ENCODE peak calls at places on chromosomes 3 and 15, in eight cellular contexts. V is activated naive CD4-positive, alpha-beta T cell treated with anti-CD3 and anti-CD28 coated beads, Interleukin-2, amount 10 ng/mL, durations not matched to agents 7 days and 5 days; G is MM.1S; F is ovary; B is stimulated activated CD8-positive, alpha-beta memory T cell treated with anti-CD3 and anti-CD28 coated beads, Interleukin-4, amount 100 ng/mL, for 1 hour; P is GM12892; R is RWPE1; M is frontal cortex. X is an unnamed sample.

GRCh38 chr3:148873928-148874326 is 8.8 kb downstream of the CPA3 start:
- DNase-seq in P (no peak), V (no peak), F (no peak), B (no peak), G (no peak), M (no peak), R (no peak), X (no peak)

GRCh38 chr3:154137036-154137435 is 15.8 kb downstream of the ARHGEF26 start:
- DNase-seq in V (no peak), F (no peak), G (no peak), B (no peak), P (no peak), M (no peak), R (no peak), X (no peak)

GRCh38 chr3:82474711-82475110 is 713.3 kb upstream of the GBE1 start:
- DNase-seq in F (no peak), P (no peak), R (peak; percentile 27), V (no peak), M (no peak), B (no peak), G (no peak), X (no peak)

GRCh38 chr15:95021816-95022215 is 790.5 kb downstream of the MCTP2 start:
- DNase-seq in B (no peak), M (no peak), V (no peak), F (no peak), R (no peak), P (no peak), G (no peak), X (no peak)

GRCh38 chr3:195140410-195140809 is 130.5 kb downstream of the XXYLT1 start:
- DNase-seq in R (no peak), G (no peak), V (no peak), B (no peak), M (no peak), P (no peak), F (no peak), X (no peak)

GRCh38 chr3:14289590-14290453 is 111.2 kb downstream of the LSM3 start:
- DNase-seq in V (no peak), F (no peak), P (no peak), R (no peak), G (no peak), M (peak; percentile 38), B (no peak), X (no peak)

GRCh38 chr15:31852933-31853332 is 177.4 kb upstream of the CHRNA7 start:
- DNase-seq in M (no peak), R (no peak), G (no peak), P (no peak), F (no peak), V (no peak), B (no peak), X (no peak)

GRCh38 chr3:33331414-33331813 is 54.2 kb downstream of the FBXL2 start:
- DNase-seq in G (no peak), B (no peak), M (no peak), V (no peak), R (no peak), F (no peak), P (no peak), X (no peak)

GRCh38 chr3:126350502-126351085 is 6.6 kb downstream of the KLF15 start:
- DNase-seq in F (peak; percentile 30), R (no peak), B (no peak), G (peak; percentile 1), M (no peak), V (no peak), P (no peak), X (peak; percentile 2)

GRCh38 chr3:123522666-123523412 is 62.0 kb downstream of the HACD2 start:
- DNase-seq in G (peak; percentile 21), P (no peak), V (no peak), M (no peak), B (no peak), R (no peak), F (no peak), X (no peak)

GRCh38 chr15:60423540-60423939 is 25.8 kb upstream of the ANXA2 start:
- DNase-seq in G (peak; percentile 93), V (peak; percentile 25), M (no peak), R (peak; percentile 69), F (no peak), B (no peak), P (no peak), X (no peak)

GRCh38 chr3:23637339-23637738 is 168.4 kb upstream of the UBE2E1 start:
- DNase-seq in G (no peak), B (no peak), F (no peak), R (no peak), P (no peak), M (no peak), V (no peak), X (no peak)

GRCh38 chr3:152176241-152176640 is 92.5 kb upstream of the MBNL1 start:
- DNase-seq in P (no peak), R (no peak), B (no peak), V (no peak), F (no peak), M (no peak), G (no peak), X (no peak)

GRCh38 chr3:41198526-41198925 is 779 bp upstream of the CTNNB1 start:
- DNase-seq in M (no peak), B (no peak), R (no peak), V (no peak), P (no peak), G (peak; percentile 23), F (peak; percentile 63), X (no peak)

GRCh38 chr3:44924102-44925084 is 50.0 kb downstream of the TGM4 start:
- DNase-seq in G (no peak), M (no peak), F (no peak), P (no peak), V (no peak), B (no peak), R (no peak), X (no peak)

GRCh38 chr3:9500108-9501050 is 53.2 kb downstream of the LHFPL4 start:
- DNase-seq in F (peak; percentile 68), B (peak; percentile 31), P (peak; percentile 79), G (peak; percentile 58), M (peak; percentile 61), V (peak; percentile 82), R (peak; percentile 35), X (peak; percentile 96)

GRCh38 chr3:89025185-89025584 is 82.2 kb upstream of the EPHA3 start:
- DNase-seq in P (no peak), G (no peak), M (no peak), V (no peak), B (no peak), R (peak; percentile 3), F (no peak), X (no peak)

GRCh38 chr3:123419156-123419849 is 29.6 kb downstream of the ADCY5 start:
- DNase-seq in M (no peak), V (no peak), R (no peak), B (no peak), P (no peak), F (no peak), G (no peak), X (no peak)

X was measured in WTC11.